ENCODE peak calls at places on chromosome 18, in six cellular contexts. X is Right ventricle myocardium superior, I is heart left ventricle, V is non-pigmented ciliary epithelial cell, U is NCI-H526 treated with DMSO at 0.1 percent for 48 hours, H is right cardiac atrium. D is an unnamed sample.

GRCh38 chr18:73669299-73669698 is 478.3 kb downstream of the FBXO15 start:
- DNase-seq in X (no peak), I (no peak), V (no peak), U (no peak), H (no peak), D (no peak)

GRCh38 chr18:3447035-3447894 is 2.7 kb upstream of the TGIF1 start:
- DNase-seq in X (no peak), I (peak), V (no peak), U (no peak), H (peak), D (no peak)

GRCh38 chr18:32274307-32274706 is 84.5 kb downstream of the MEP1B start:
- DNase-seq in X (no peak), I (no peak), V (no peak), U (no peak), H (no peak), D (no peak)

GRCh38 chr18:28071199-28071598 is 105.7 kb downstream of the CDH2 start:
- DNase-seq in X (no peak), I (no peak), V (no peak), U (no peak), H (no peak), D (no peak)

GRCh38 chr18:54558609-54559585 is 32.1 kb upstream of the DYNAP start:
- DNase-seq in X (no peak), I (no peak), V (peak), U (no peak), H (no peak), D (peak)

GRCh38 chr18:27094621-27095020 is 90.5 kb downstream of the CHST9 start:
- DNase-seq in X (no peak), I (no peak), V (no peak), U (no peak), H (no peak), D (no peak)

GRCh38 chr18:40607741-40608140 is 1347.3 kb upstream of the PIK3C3 start:
- DNase-seq in X (no peak), I (no peak), V (no peak), U (no peak), H (no peak), D (no peak)

GRCh38 chr18:3877678-3878077 is 427.7 kb downstream of the TGIF1 start:
- DNase-seq in X (no peak), I (no peak), V (no peak), U (no peak), H (no peak), D (no peak)

GRCh38 chr18:74468547-74469014 is 11.5 kb upstream of the DIPK1C start:
- DNase-seq in X (no peak), I (no peak), V (no peak), U (no peak), H (no peak), D (no peak)

GRCh38 chr18:47986724-47987455 is 56.4 kb upstream of the SMAD2 start:
- DNase-seq in X (no peak), I (no peak), V (no peak), U (no peak), H (no peak), D (no peak)

GRCh38 chr18:76064998-76065397 is 430.0 kb downstream of the ZNF516 start:
- DNase-seq in X (no peak), I (no peak), V (no peak), U (no peak), H (no peak), D (no peak)

GRCh38 chr18:24799176-24799575 is 338.7 kb downstream of the HRH4 start:
- DNase-seq in X (no peak), I (no peak), V (no peak), U (no peak), H (no peak), D (no peak)

D was measured in cerebellum.